ENCODE peak calls at places on chromosomes 1 and 21, in six cellular contexts. D is bronchial epithelial cell, T is A549, W is NT2/D1, K is astrocyte of the spinal cord, C is fibroblast of lung. U is an unnamed sample.
A peak's percentile ranks its signal among the peaks of the same experiment; 100 is the strongest.

GRCh38 chr1:151512801-151513625 is 1.8 kb downstream of the CGN start:
- DNase-seq in W (no peak), K (no peak), C (no peak), T (no peak), D (peak; percentile 73), U (peak; percentile 91)

GRCh38 chr1:51044199-51044598 is 57.8 kb upstream of the C1orf185 start:
- DNase-seq in C (no peak), K (no peak), T (no peak), D (no peak), W (no peak), U (no peak)

GRCh38 chr21:17673261-17674020 is 60.7 kb upstream of the BTG3 start:
- DNase-seq in T (no peak), C (no peak), D (peak; percentile 58), K (no peak), W (peak; percentile 62), U (peak; percentile 51)

GRCh38 chr1:199545780-199546179 is 481.7 kb upstream of the NR5A2 start:
- DNase-seq in C (no peak), D (peak; percentile 78), W (peak; percentile 38), T (peak; percentile 3), K (no peak), U (peak; percentile 79)

GRCh38 chr1:36253463-36253862 is 29.2 kb downstream of the THRAP3 start:
- DNase-seq in D (no peak), W (no peak), T (no peak), C (peak; percentile 24), K (peak; percentile 66), U (no peak)

GRCh38 chr21:45836268-45836655 is 145.3 kb upstream of the COL6A1 start:
- DNase-seq in C (peak; percentile 93), T (no peak), K (peak; percentile 17), D (no peak), W (no peak), U (no peak)

GRCh38 chr1:18599096-18599495 is 31.6 kb upstream of the PAX7 start:
- DNase-seq in W (no peak), T (no peak), D (no peak), K (no peak), C (no peak), U (no peak)

GRCh38 chr21:44398499-44398898 is 45.1 kb downstream of the TRPM2 start:
- DNase-seq in W (no peak), K (no peak), D (no peak), C (no peak), T (no peak), U (no peak)

GRCh38 chr1:38502772-38503171 is 356.8 kb downstream of the RRAGC start:
- DNase-seq in T (no peak), W (peak; percentile 40), D (no peak), C (no peak), K (no peak), U (no peak)

GRCh38 chr1:20079661-20080305 is 9.8 kb downstream of the PLA2G5 start:
- DNase-seq in W (no peak), K (no peak), C (no peak), T (no peak), D (no peak), U (no peak)

GRCh38 chr1:232339077-232339476 is 290.9 kb downstream of the SIPA1L2 start:
- DNase-seq in D (no peak), T (no peak), C (no peak), K (no peak), W (no peak), U (no peak)

GRCh38 chr1:25742316-25742715 is 57.7 kb upstream of the SELENON start:
- DNase-seq in D (no peak), C (no peak), W (no peak), T (no peak), K (no peak), U (no peak)

GRCh38 chr1:34597877-34598514 is 156.9 kb upstream of the GJB5 start:
- DNase-seq in T (peak; percentile 46), D (peak; percentile 48), K (peak; percentile 49), C (peak; percentile 9), W (peak; percentile 83), U (no peak)

GRCh38 chr1:116345830-116346229 is 27.2 kb upstream of the ATP1A1 start:
- DNase-seq in C (no peak), W (peak; percentile 80), D (no peak), T (no peak), K (no peak), U (no peak)

GRCh38 chr1:223429313-223429731 is 36.1 kb downstream of the CCDC185 start:
- DNase-seq in W (no peak), D (peak; percentile 95), T (no peak), C (no peak), K (peak; percentile 13), U (no peak)

GRCh38 chr1:18414321-18414720 is 66.4 kb upstream of the KLHDC7A start:
- DNase-seq in T (no peak), D (no peak), W (no peak), K (no peak), C (no peak), U (peak; percentile 70)

GRCh38 chr1:162902372-162902771 is 41.4 kb upstream of the CCDC190 start:
- DNase-seq in W (no peak), K (peak; percentile 54), C (no peak), D (peak; percentile 52), T (no peak), U (no peak)

GRCh38 chr1:9448132-9449105 is 90.8 kb upstream of the SLC25A33 start:
- DNase-seq in C (no peak), W (no peak), T (no peak), K (peak; percentile 65), D (no peak), U (no peak)

GRCh38 chr1:21622466-21623315 is 46.5 kb downstream of the RAP1GAP start:
- DNase-seq in D (no peak), W (no peak), T (no peak), C (no peak), K (no peak), U (no peak)

GRCh38 chr1:172650474-172651193 is 8.3 kb upstream of the FASLG start:
- DNase-seq in W (no peak), D (peak; percentile 87), T (no peak), C (no peak), K (no peak), U (no peak)

DNA sequence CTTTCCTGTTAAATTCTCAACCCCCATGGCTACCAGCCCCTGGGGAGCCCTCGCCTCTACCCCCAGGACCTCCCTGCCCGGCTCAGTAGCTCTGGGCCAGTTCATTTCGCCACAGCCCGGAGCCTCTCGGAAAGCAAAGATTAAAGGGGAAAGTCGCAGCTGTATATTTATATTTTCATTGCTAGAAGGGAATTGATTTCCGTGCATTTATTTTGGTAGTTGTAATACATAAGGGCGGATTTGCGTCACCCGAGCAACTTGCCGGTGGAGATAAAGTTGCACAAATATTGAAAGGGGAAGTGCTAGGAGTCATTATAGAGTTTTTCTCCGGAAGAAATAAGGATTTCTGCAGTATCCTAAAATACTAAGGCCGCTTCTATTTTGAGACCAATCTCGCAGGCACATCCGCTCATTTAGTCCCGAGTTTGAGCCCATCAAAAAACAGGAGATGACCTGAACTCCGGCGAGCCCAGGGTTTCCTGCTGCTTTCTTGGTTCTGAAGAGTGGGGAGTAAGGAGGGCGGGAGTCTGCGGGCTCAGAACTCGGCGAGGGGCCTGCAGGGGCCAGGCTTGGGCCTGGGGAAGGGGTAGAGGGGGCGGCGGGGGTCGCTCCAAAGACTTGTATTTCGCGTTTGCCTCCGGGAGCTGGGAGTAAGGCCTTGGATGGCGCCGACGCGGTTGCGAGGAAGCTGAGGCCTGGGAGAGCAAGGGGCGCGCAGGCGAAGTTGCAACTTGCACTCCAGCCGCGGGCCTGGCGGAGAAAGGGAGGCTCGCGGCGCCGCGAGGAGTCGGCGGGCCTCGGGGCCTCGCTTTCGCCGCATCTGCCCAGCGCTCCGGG is 2.5 kb upstream of the HLX start:
- DNase-seq in K (peak; percentile 55), T (no peak), W (peak; percentile 60), C (peak; percentile 29), D (no peak), U (no peak)
- H3K4me3 ChIP-seq in K (no peak overlapping the region), T (no peak overlapping the region), W (peak overlapping the region; percentile 57), C (no peak overlapping the region), D (no peak overlapping the region), U (no peak overlapping the region)

GRCh38 chr1:47444317-47444577 is 6.4 kb downstream of the FOXD2 start:
- DNase-seq in W (no peak), D (no peak), T (no peak), K (no peak), C (no peak), U (no peak)

GRCh38 chr1:47442844-47443529 is 5.1 kb downstream of the FOXD2 start:
- DNase-seq in D (no peak), W (no peak), T (no peak), K (no peak), C (no peak), U (no peak)

GRCh38 chr1:47444578-47445465 is 7.0 kb downstream of the FOXD2 start:
- DNase-seq in K (no peak), C (peak; percentile 8), W (no peak), D (peak; percentile 11), T (peak; percentile 35), U (no peak)

GRCh38 chr1:47442202-47442601 is 4.4 kb downstream of the FOXD2 start:
- DNase-seq in D (no peak), C (no peak), K (no peak), T (no peak), W (no peak), U (no peak)

DNA sequence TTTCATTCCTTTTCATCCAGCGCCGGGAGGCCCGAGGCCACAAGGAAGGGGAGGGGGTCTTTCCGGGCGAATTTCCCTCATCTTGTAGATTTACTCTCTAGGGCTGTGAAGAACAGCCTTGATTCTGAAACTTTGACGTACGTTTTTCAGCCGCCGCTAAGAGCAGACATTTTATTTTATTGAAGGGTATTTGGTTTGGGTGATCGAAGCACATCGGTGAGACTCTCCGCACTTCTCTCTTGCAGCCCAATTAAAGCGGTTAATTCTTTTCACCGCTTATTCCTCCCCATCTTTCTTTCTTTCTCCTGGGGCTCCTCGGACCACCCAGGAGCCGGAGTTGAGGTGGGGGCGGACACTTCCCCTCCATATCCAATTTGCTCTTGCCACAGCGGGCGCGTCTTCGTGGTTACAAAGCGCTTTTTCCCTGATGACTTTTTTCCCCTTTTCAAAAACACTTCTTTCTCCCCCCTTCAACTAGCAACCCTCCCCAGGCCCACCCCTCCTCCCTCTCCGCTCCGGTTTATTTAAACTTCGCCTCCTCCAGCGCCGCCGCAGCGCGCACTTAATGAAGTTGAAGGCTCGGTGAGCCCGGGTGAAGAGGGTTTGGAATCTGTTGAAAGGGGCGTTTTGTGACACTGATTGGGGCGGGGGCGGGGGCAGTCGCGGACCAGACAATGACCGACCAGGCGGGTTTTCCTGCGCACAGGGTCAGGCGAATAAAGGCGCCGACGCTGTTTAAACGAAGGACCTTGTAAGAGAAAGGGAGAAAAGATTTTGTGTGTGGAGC is 5.9 kb downstream of the FOXD2 start:
- DNase-seq in C (no peak), D (no peak), K (no peak), T (no peak), W (no peak), U (no peak)
- H3K4me3 ChIP-seq in C (no peak overlapping the region), D (no peak overlapping the region), K (peak overlapping the region; percentile 10), T (no peak overlapping the region), W (peak overlapping the region; percentile 33), U (no peak overlapping the region)

GRCh38 chr1:212288614-212289013 is 3.4 kb downstream of the PPP2R5A start:
- DNase-seq in D (peak; percentile 55), C (peak; percentile 62), W (no peak), K (peak; percentile 71), T (no peak), U (no peak)
- H3K4me3 ChIP-seq in D (no peak overlapping the region), C (peak overlapping the region; percentile 9), W (no peak overlapping the region), K (no peak overlapping the region), T (no peak overlapping the region), U (no peak overlapping the region)

DNA sequence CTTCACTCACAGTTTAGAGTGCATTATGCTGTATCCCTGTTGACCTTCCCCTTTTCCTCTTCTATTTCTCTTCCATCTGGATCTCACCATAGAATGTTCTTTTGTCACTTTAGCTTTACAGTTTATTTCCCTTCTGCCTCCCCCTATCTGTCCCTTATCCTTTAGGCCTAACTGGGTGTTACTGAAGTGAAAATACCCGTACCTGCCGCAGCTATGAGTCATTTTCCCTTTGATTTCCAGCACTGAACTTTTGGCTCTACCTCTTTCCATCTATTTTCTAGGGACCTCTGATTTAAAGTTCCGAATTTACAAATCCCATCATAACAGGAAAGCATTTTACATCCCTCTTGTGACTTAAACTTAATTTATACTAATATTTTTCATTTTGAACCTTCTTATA is 19.7 kb downstream of the ITSN1 start:
- DNase-seq in D (peak; percentile 14), W (no peak), K (no peak), T (no peak), C (no peak), U (no peak)
- H3K4me3 ChIP-seq in D (no peak overlapping the region), W (no peak overlapping the region), K (no peak overlapping the region), T (no peak overlapping the region), C (no peak overlapping the region), U (no peak overlapping the region)